ENCODE peak calls at places on chromosomes 1 and 21, in eight cellular contexts. W is DND-41; J is PC-9; M is spleen; B is CD4-positive, alpha-beta memory T cell; R is ovary; N is colonic mucosa; Z is esophagus squamous epithelium. V is an unnamed sample.

GRCh38 chr21:24367936-24368335 is 1239.3 kb downstream of the MRPL39 start:
- DNase-seq in W (no peak), J (no peak), M (no peak), B (no peak), R (no peak), N (no peak), Z (no peak), V (no peak)

GRCh38 chr1:30008998-30009657 is 714.3 kb downstream of the MATN1 start:
- DNase-seq in W (no peak), J (peak; percentile 70), M (no peak), B (no peak), R (no peak), N (no peak), Z (no peak), V (peak; percentile 26)

GRCh38 chr1:237507005-237507404 is 383.7 kb downstream of the ZP4 start:
- DNase-seq in W (no peak), J (no peak), M (no peak), B (no peak), R (no peak), N (no peak), Z (no peak), V (peak; percentile 19)

GRCh38 chr1:150970818-150971582 is 3.6 kb downstream of the CERS2 start:
- DNase-seq in W (no peak), J (no peak), M (peak; percentile 71), B (no peak), R (peak; percentile 72), N (peak; percentile 76), Z (no peak), V (peak; percentile 90)

GRCh38 chr21:45017376-45017960 is 56.9 kb upstream of the ADARB1 start:
- DNase-seq in W (no peak), J (no peak), M (peak; percentile 31), B (no peak), R (no peak), N (no peak), Z (no peak), V (no peak)

GRCh38 chr21:45285266-45285931 is 2.3 kb downstream of the POFUT2 start:
- DNase-seq in W (no peak), J (no peak), M (peak; percentile 65), B (no peak), R (peak; percentile 24), N (no peak), Z (no peak), V (no peak)

GRCh38 chr21:28687571-28687970 is 305.1 kb downstream of the LTN1 start:
- DNase-seq in W (no peak), J (no peak), M (no peak), B (no peak), R (no peak), N (no peak), Z (no peak), V (no peak)

GRCh38 chr1:182723195-182723594 is 38.8 kb upstream of the RGS8 start:
- DNase-seq in W (no peak), J (no peak), M (no peak), B (no peak), R (no peak), N (peak; percentile 22), Z (no peak), V (no peak)

GRCh38 chr1:86741947-86742572 is 37.7 kb downstream of the SH3GLB1 start:
- DNase-seq in W (peak; percentile 29), J (no peak), M (no peak), B (peak; percentile 40), R (no peak), N (no peak), Z (no peak), V (peak; percentile 60)

GRCh38 chr1:201268604-201269151 is 14.6 kb upstream of the PKP1 start:
- DNase-seq in W (no peak), J (no peak), M (peak; percentile 62), B (no peak), R (no peak), N (no peak), Z (no peak), V (peak; percentile 51)

GRCh38 chr21:29892379-29892778 is 47.4 kb downstream of the GRIK1 start:
- DNase-seq in W (no peak), J (no peak), M (no peak), B (no peak), R (no peak), N (no peak), Z (no peak), V (no peak)

GRCh38 chr1:44819257-44819593 is 10.9 kb downstream of the BTBD19 start:
- DNase-seq in W (no peak), J (no peak), M (no peak), B (no peak), R (no peak), N (no peak), Z (no peak), V (no peak)

GRCh38 chr1:187003353-187003752 is 174.6 kb downstream of the PLA2G4A start:
- DNase-seq in W (no peak), J (no peak), M (no peak), B (no peak), R (no peak), N (no peak), Z (no peak), V (no peak)

GRCh38 chr1:38138498-38139233 is 92.1 kb upstream of the POU3F1 start:
- DNase-seq in W (no peak), J (peak; percentile 99), M (no peak), B (no peak), R (peak; percentile 78), N (peak; percentile 28), Z (no peak), V (no peak)

GRCh38 chr1:119742193-119742592 is 26.5 kb downstream of the HMGCS2 start:
- DNase-seq in W (no peak), J (no peak), M (no peak), B (no peak), R (no peak), N (no peak), Z (no peak), V (peak; percentile 68)

GRCh38 chr1:183732251-183732650 is 72.7 kb upstream of the RGL1 start:
- DNase-seq in W (no peak), J (no peak), M (no peak), B (no peak), R (no peak), N (no peak), Z (no peak), V (no peak)

GRCh38 chr1:183731151-183731550 is 73.8 kb upstream of the RGL1 start:
- DNase-seq in W (no peak), J (no peak), M (no peak), B (no peak), R (no peak), N (no peak), Z (no peak), V (no peak)

GRCh38 chr1:183734600-183735036 is 70.3 kb upstream of the RGL1 start:
- DNase-seq in W (no peak), J (no peak), M (no peak), B (no peak), R (peak; percentile 56), N (no peak), Z (no peak), V (no peak)

GRCh38 chr1:183735069-183735860 is 69.7 kb upstream of the RGL1 start:
- DNase-seq in W (no peak), J (peak; percentile 58), M (no peak), B (no peak), R (no peak), N (no peak), Z (no peak), V (no peak)

GRCh38 chr1:183733610-183734219 is 71.2 kb upstream of the RGL1 start:
- DNase-seq in W (no peak), J (no peak), M (no peak), B (no peak), R (no peak), N (no peak), Z (no peak), V (no peak)
- H3K4me3 ChIP-seq in W (no peak overlapping the region), J (no peak overlapping the region), M (no peak overlapping the region), B (no peak overlapping the region), R (no peak overlapping the region), N (no peak overlapping the region), Z (no peak overlapping the region), V (no peak overlapping the region)

GRCh38 chr1:56533621-56534020 is 45.7 kb downstream of the PLPP3 start:
- DNase-seq in W (no peak), J (no peak), M (no peak), B (no peak), R (no peak), N (no peak), Z (no peak), V (no peak)

GRCh38 chr1:56535362-56535761 is 44.0 kb downstream of the PLPP3 start:
- DNase-seq in W (no peak), J (no peak), M (no peak), B (no peak), R (no peak), N (no peak), Z (no peak), V (no peak)

GRCh38 chr1:56534252-56534651 is 45.1 kb downstream of the PLPP3 start:
- DNase-seq in W (no peak), J (no peak), M (no peak), B (no peak), R (no peak), N (no peak), Z (no peak), V (no peak)

GRCh38 chr1:56537660-56538059 is 41.7 kb downstream of the PLPP3 start:
- DNase-seq in W (no peak), J (no peak), M (no peak), B (no peak), R (no peak), N (no peak), Z (no peak), V (no peak)

GRCh38 chr1:56535949-56536348 is 43.4 kb downstream of the PLPP3 start:
- DNase-seq in W (peak; percentile 20), J (no peak), M (no peak), B (no peak), R (no peak), N (no peak), Z (no peak), V (peak; percentile 26)
- H3K4me1 ChIP-seq in W (peaks cover 35% of the 10 kb centered on the region), J (no peaks in the 10 kb centered on the region), M (peaks cover 29% of the 10 kb centered on the region), B (no peaks in the 10 kb centered on the region), R (peaks cover 27% of the 10 kb centered on the region), N (no peaks in the 10 kb centered on the region), Z (peaks cover 79% of the 10 kb centered on the region), V (peaks cover 3% of the 10 kb centered on the region)

DNA sequence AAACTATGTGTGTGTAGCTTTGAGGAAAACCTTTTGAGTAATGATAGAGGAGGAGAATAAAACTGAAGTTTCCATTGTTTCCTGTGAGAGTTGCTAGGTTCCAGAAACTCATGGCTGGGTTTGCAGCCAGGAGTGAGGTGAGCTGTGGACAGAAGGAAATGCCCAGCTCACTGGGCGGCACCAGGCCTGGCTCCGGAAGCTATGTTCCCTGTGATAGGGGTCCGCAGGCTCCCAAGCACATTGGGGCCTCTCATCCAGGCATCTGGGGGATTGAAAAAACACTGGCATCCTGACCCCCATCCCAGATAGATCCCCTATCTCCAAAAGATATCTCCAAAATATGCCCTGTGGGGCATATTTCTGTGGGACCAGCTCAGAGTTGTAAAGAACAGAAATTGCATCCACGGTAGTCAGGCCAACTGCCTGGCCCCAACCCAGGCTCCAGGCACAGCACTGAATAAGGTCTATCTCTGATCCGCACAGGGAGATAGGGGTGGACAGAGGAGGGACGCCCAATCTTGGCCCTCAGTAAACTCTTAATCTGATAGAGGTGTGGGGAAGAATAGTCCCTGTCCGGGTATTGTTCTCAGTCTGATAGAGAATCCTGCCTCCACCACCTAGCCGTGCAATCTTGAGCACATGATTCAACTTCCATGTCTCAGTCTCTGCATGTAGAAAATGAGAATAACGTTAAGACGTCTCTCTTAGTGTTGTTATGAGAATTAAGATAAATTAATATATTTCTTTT is 1.9 kb upstream of the HSPG2 start:
- DNase-seq in W (no peak), J (no peak), M (no peak), B (no peak), R (no peak), N (no peak), Z (no peak), V (no peak)
- H3K4me3 ChIP-seq in W (no peak overlapping the region), J (no peak overlapping the region), M (no peak overlapping the region), B (no peak overlapping the region), R (no peak overlapping the region), N (no peak overlapping the region), Z (no peak overlapping the region), V (no peak overlapping the region)

GRCh38 chr1:25891606-25892005 is 14.6 kb downstream of the STMN1 start:
- DNase-seq in W (no peak), J (no peak), M (no peak), B (no peak), R (peak; percentile 34), N (no peak), Z (no peak), V (no peak)
- H3K4me1 ChIP-seq in W (no peaks in the 10 kb centered on the region), J (peaks cover 61% of the 10 kb centered on the region), M (peaks cover 37% of the 10 kb centered on the region), B (peaks cover 10% of the 10 kb centered on the region), R (peaks cover 36% of the 10 kb centered on the region), N (peaks cover 5% of the 10 kb centered on the region), Z (peaks cover 64% of the 10 kb centered on the region), V (peaks cover 13% of the 10 kb centered on the region)

V was measured in small intestine.